ENCODE peak calls at places on chromosome 22, in seven cellular contexts. One of them, this sample, is unnamed.

GRCh38 chr22:48893288-48894063 is 934.2 kb downstream of the BRD1 start:
- DNase-seq in mammary epithelial cell: no peak
- DNase-seq in activated B cell treated with CpG ODN at 0.5 μM for 24 hours: no peak
- DNase-seq in astrocyte of the spinal cord: no peak
- DNase-seq in GM06990: no peak
- DNase-seq in psoas muscle: no peak
- DNase-seq in thoracic aorta: no peak
- DNase-seq in this sample: no peak

GRCh38 chr22:39432361-39432811 is 24.4 kb upstream of the MGAT3 start:
- DNase-seq in astrocyte of the spinal cord: no peak
- DNase-seq in psoas muscle: peak; percentile 4
- DNase-seq in thoracic aorta: no peak
- DNase-seq in GM06990: no peak
- DNase-seq in mammary epithelial cell: no peak
- DNase-seq in activated B cell treated with CpG ODN at 0.5 μM for 24 hours: no peak
- DNase-seq in this sample: no peak

GRCh38 chr22:21866821-21867527 is 471 bp downstream of the MAPK1 start:
- DNase-seq in thoracic aorta: no peak
- DNase-seq in psoas muscle: no peak
- DNase-seq in GM06990: peak; percentile 55
- DNase-seq in astrocyte of the spinal cord: no peak
- DNase-seq in activated B cell treated with CpG ODN at 0.5 μM for 24 hours: no peak
- DNase-seq in mammary epithelial cell: no peak
- DNase-seq in this sample: peak; percentile 27

GRCh38 chr22:44497218-44497903 is 672 bp downstream of the RTL6 start:
- DNase-seq in mammary epithelial cell: peak; percentile 3
- DNase-seq in psoas muscle: peak; percentile 43
- DNase-seq in astrocyte of the spinal cord: peak; percentile 29
- DNase-seq in thoracic aorta: no peak
- DNase-seq in GM06990: peak; percentile 18
- DNase-seq in activated B cell treated with CpG ODN at 0.5 μM for 24 hours: no peak
- DNase-seq in this sample: no peak

GRCh38 chr22:44392446-44392921 is 79.7 kb upstream of the SHISAL1 start:
- DNase-seq in thoracic aorta: no peak
- DNase-seq in GM06990: no peak
- DNase-seq in astrocyte of the spinal cord: no peak
- DNase-seq in mammary epithelial cell: peak; percentile 46
- DNase-seq in activated B cell treated with CpG ODN at 0.5 μM for 24 hours: no peak
- DNase-seq in psoas muscle: peak; percentile 8
- DNase-seq in this sample: no peak

GRCh38 chr22:30474683-30475424 is 3.0 kb upstream of the SEC14L3 start:
- DNase-seq in activated B cell treated with CpG ODN at 0.5 μM for 24 hours: no peak
- DNase-seq in mammary epithelial cell: peak; percentile 25
- DNase-seq in psoas muscle: no peak
- DNase-seq in GM06990: no peak
- DNase-seq in thoracic aorta: no peak
- DNase-seq in astrocyte of the spinal cord: no peak
- DNase-seq in this sample: no peak

GRCh38 chr22:48961705-48962104 is 866.0 kb downstream of the BRD1 start:
- DNase-seq in thoracic aorta: no peak
- DNase-seq in activated B cell treated with CpG ODN at 0.5 μM for 24 hours: no peak
- DNase-seq in GM06990: no peak
- DNase-seq in psoas muscle: no peak
- DNase-seq in astrocyte of the spinal cord: no peak
- DNase-seq in mammary epithelial cell: no peak
- DNase-seq in this sample: no peak

GRCh38 chr22:38699784-38700183 is 959 bp downstream of the JOSD1 start:
- DNase-seq in GM06990: no peak
- DNase-seq in mammary epithelial cell: peak; percentile 54
- DNase-seq in astrocyte of the spinal cord: peak; percentile 44
- DNase-seq in activated B cell treated with CpG ODN at 0.5 μM for 24 hours: no peak
- DNase-seq in psoas muscle: no peak
- DNase-seq in thoracic aorta: no peak
- DNase-seq in this sample: no peak

GRCh38 chr22:41517172-41518047 is 26.9 kb downstream of the POLR3H start:
- DNase-seq in activated B cell treated with CpG ODN at 0.5 μM for 24 hours: peak; percentile 41
- DNase-seq in thoracic aorta: peak; percentile 34
- DNase-seq in astrocyte of the spinal cord: peak; percentile 43
- DNase-seq in psoas muscle: peak; percentile 69
- DNase-seq in mammary epithelial cell: peak; percentile 78
- DNase-seq in GM06990: no peak
- DNase-seq in this sample: peak; percentile 70

GRCh38 chr22:44360686-44361381 is 48.1 kb upstream of the SHISAL1 start:
- DNase-seq in thoracic aorta: peak; percentile 53
- DNase-seq in mammary epithelial cell: peak; percentile 96
- DNase-seq in activated B cell treated with CpG ODN at 0.5 μM for 24 hours: no peak
- DNase-seq in GM06990: no peak
- DNase-seq in astrocyte of the spinal cord: peak; percentile 71
- DNase-seq in psoas muscle: peak; percentile 54
- DNase-seq in this sample: no peak

GRCh38 chr22:37484115-37485005 is 1.8 kb downstream of the MFNG start:
- DNase-seq in GM06990: peak; percentile 85
- DNase-seq in activated B cell treated with CpG ODN at 0.5 μM for 24 hours: peak; percentile 59
- DNase-seq in psoas muscle: peak; percentile 69
- DNase-seq in astrocyte of the spinal cord: no peak
- DNase-seq in thoracic aorta: no peak
- DNase-seq in mammary epithelial cell: no peak
- DNase-seq in this sample: no peak

GRCh38 chr22:49396817-49397216 is 430.9 kb downstream of the BRD1 start:
- DNase-seq in thoracic aorta: no peak
- DNase-seq in astrocyte of the spinal cord: no peak
- DNase-seq in GM06990: no peak
- DNase-seq in psoas muscle: no peak
- DNase-seq in activated B cell treated with CpG ODN at 0.5 μM for 24 hours: no peak
- DNase-seq in mammary epithelial cell: no peak
- DNase-seq in this sample: no peak

GRCh38 chr22:29205598-29206371 is at the start of gene EMID1:
- DNase-seq in mammary epithelial cell: no peak
- DNase-seq in astrocyte of the spinal cord: no peak
- DNase-seq in activated B cell treated with CpG ODN at 0.5 μM for 24 hours: no peak
- DNase-seq in psoas muscle: peak; percentile 37
- DNase-seq in GM06990: peak; percentile 67
- DNase-seq in thoracic aorta: no peak
- DNase-seq in this sample: peak; percentile 53

GRCh38 chr22:29071261-29072045 is 1.4 kb upstream of the KREMEN1 start:
- DNase-seq in psoas muscle: peak; percentile 49
- DNase-seq in activated B cell treated with CpG ODN at 0.5 μM for 24 hours: peak; percentile 30
- DNase-seq in astrocyte of the spinal cord: peak; percentile 14
- DNase-seq in thoracic aorta: no peak
- DNase-seq in mammary epithelial cell: peak; percentile 88
- DNase-seq in GM06990: peak; percentile 65
- DNase-seq in this sample: peak; percentile 39

GRCh38 chr22:30036656-30037055 is 43.6 kb upstream of the HORMAD2 start:
- DNase-seq in psoas muscle: no peak
- DNase-seq in mammary epithelial cell: no peak
- DNase-seq in astrocyte of the spinal cord: no peak
- DNase-seq in GM06990: no peak
- DNase-seq in activated B cell treated with CpG ODN at 0.5 μM for 24 hours: no peak
- DNase-seq in thoracic aorta: no peak
- DNase-seq in this sample: no peak

GRCh38 chr22:28670153-28670552 is 9.5 kb downstream of the TTC28 start:
- DNase-seq in activated B cell treated with CpG ODN at 0.5 μM for 24 hours: no peak
- DNase-seq in astrocyte of the spinal cord: no peak
- DNase-seq in GM06990: no peak
- DNase-seq in thoracic aorta: no peak
- DNase-seq in mammary epithelial cell: no peak
- DNase-seq in psoas muscle: no peak
- DNase-seq in this sample: no peak

GRCh38 chr22:39219071-39220050 is 25.4 kb downstream of the PDGFB start:
- DNase-seq in activated B cell treated with CpG ODN at 0.5 μM for 24 hours: peak; percentile 6
- DNase-seq in psoas muscle: no peak
- DNase-seq in thoracic aorta: no peak
- DNase-seq in mammary epithelial cell: no peak
- DNase-seq in astrocyte of the spinal cord: no peak
- DNase-seq in GM06990: no peak
- DNase-seq in this sample: no peak

GRCh38 chr22:17232406-17232805 is 13.2 kb upstream of the ADA2 start:
- DNase-seq in psoas muscle: no peak
- DNase-seq in astrocyte of the spinal cord: no peak
- DNase-seq in thoracic aorta: no peak
- DNase-seq in mammary epithelial cell: no peak
- DNase-seq in GM06990: no peak
- DNase-seq in activated B cell treated with CpG ODN at 0.5 μM for 24 hours: no peak
- DNase-seq in this sample: no peak

GRCh38 chr22:24421428-24421931 is 5.9 kb upstream of the ADORA2A start:
- DNase-seq in thoracic aorta: no peak
- DNase-seq in astrocyte of the spinal cord: no peak
- DNase-seq in activated B cell treated with CpG ODN at 0.5 μM for 24 hours: no peak
- DNase-seq in GM06990: no peak
- DNase-seq in mammary epithelial cell: no peak
- DNase-seq in psoas muscle: no peak
- DNase-seq in this sample: no peak

GRCh38 chr22:25081409-25081824 is 118.2 kb upstream of the CRYBB3 start:
- DNase-seq in activated B cell treated with CpG ODN at 0.5 μM for 24 hours: no peak
- DNase-seq in thoracic aorta: no peak
- DNase-seq in GM06990: no peak
- DNase-seq in mammary epithelial cell: peak; percentile 14
- DNase-seq in psoas muscle: no peak
- DNase-seq in astrocyte of the spinal cord: no peak
- DNase-seq in this sample: peak; percentile 21

GRCh38 chr22:20783844-20784723 is 10.2 kb downstream of the SERPIND1 start:
- DNase-seq in astrocyte of the spinal cord: peak; percentile 70
- DNase-seq in activated B cell treated with CpG ODN at 0.5 μM for 24 hours: no peak
- DNase-seq in thoracic aorta: no peak
- DNase-seq in mammary epithelial cell: peak; percentile 35
- DNase-seq in GM06990: peak; percentile 20
- DNase-seq in psoas muscle: no peak
- DNase-seq in this sample: no peak

GRCh38 chr22:44182591-44183588 is 2.2 kb downstream of the PARVG start:
- DNase-seq in activated B cell treated with CpG ODN at 0.5 μM for 24 hours: no peak
- DNase-seq in psoas muscle: peak; percentile 47
- DNase-seq in mammary epithelial cell: no peak
- DNase-seq in GM06990: peak; percentile 57
- DNase-seq in thoracic aorta: no peak
- DNase-seq in astrocyte of the spinal cord: no peak
- DNase-seq in this sample: no peak

GRCh38 chr22:33793464-33793863 is 126.8 kb downstream of the LARGE1 start:
- DNase-seq in astrocyte of the spinal cord: no peak
- DNase-seq in psoas muscle: no peak
- DNase-seq in thoracic aorta: no peak
- DNase-seq in GM06990: no peak
- DNase-seq in activated B cell treated with CpG ODN at 0.5 μM for 24 hours: no peak
- DNase-seq in mammary epithelial cell: no peak
- DNase-seq in this sample: no peak

GRCh38 chr22:25235547-25236290 is 16.3 kb downstream of the CRYBB2 start:
- DNase-seq in GM06990: peak; percentile 74
- DNase-seq in thoracic aorta: no peak
- DNase-seq in activated B cell treated with CpG ODN at 0.5 μM for 24 hours: peak; percentile 56
- DNase-seq in mammary epithelial cell: peak; percentile 67
- DNase-seq in psoas muscle: peak; percentile 67
- DNase-seq in astrocyte of the spinal cord: peak; percentile 67
- DNase-seq in this sample: peak; percentile 84

GRCh38 chr22:47659467-47660302 is 897.2 kb downstream of the TBC1D22A start:
- DNase-seq in GM06990: no peak
- DNase-seq in thoracic aorta: no peak
- DNase-seq in mammary epithelial cell: no peak
- DNase-seq in psoas muscle: no peak
- DNase-seq in astrocyte of the spinal cord: no peak
- DNase-seq in activated B cell treated with CpG ODN at 0.5 μM for 24 hours: no peak
- DNase-seq in this sample: no peak

GRCh38 chr22:29270475-29271271 is 2.6 kb downstream of the EWSR1 start:
- DNase-seq in mammary epithelial cell: peak; percentile 11
- DNase-seq in thoracic aorta: no peak
- DNase-seq in psoas muscle: no peak
- DNase-seq in astrocyte of the spinal cord: peak; percentile 9
- DNase-seq in GM06990: no peak
- DNase-seq in activated B cell treated with CpG ODN at 0.5 μM for 24 hours: no peak
- DNase-seq in this sample: no peak

DNA sequence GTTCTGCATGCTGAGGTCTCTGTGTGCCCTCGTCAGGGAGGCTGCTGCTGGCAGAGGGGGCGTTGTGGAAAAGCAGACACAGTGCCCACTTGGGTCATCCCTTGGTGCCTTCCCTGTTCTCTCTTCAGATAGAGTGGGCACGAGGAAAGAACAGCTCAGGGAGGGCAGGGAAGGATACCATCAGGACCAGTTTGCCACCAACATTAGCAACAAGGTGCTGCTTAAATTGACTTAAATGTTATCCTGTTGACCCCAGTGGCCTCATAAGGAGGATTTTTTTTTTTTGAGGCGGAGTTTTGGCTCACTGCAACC is 91.2 kb downstream of the BCR start:
- DNase-seq in astrocyte of the spinal cord: no peak
- DNase-seq in GM06990: no peak
- DNase-seq in thoracic aorta: no peak
- DNase-seq in activated B cell treated with CpG ODN at 0.5 μM for 24 hours: no peak
- DNase-seq in mammary epithelial cell: no peak
- DNase-seq in psoas muscle: no peak
- DNase-seq in this sample: no peak
- TF ChIP-seq CTCF in astrocyte of the spinal cord: no peak
- TF ChIP-seq CTCF in GM06990: no peak
- TF ChIP-seq CTCF in thoracic aorta: no peak
- TF ChIP-seq CTCF in activated B cell treated with CpG ODN at 0.5 μM for 24 hours: no peak
- TF ChIP-seq CTCF in mammary epithelial cell: no peak
- TF ChIP-seq CTCF in psoas muscle: no peak
- TF ChIP-seq CTCF in this sample: no peak

GRCh38 chr22:27612075-27612474 is 189.5 kb downstream of the MN1 start:
- DNase-seq in thoracic aorta: no peak
- DNase-seq in mammary epithelial cell: no peak
- DNase-seq in GM06990: no peak
- DNase-seq in astrocyte of the spinal cord: no peak
- DNase-seq in psoas muscle: no peak
- DNase-seq in activated B cell treated with CpG ODN at 0.5 μM for 24 hours: no peak
- DNase-seq in this sample: no peak
- TF ChIP-seq CTCF in thoracic aorta: no peak
- TF ChIP-seq CTCF in mammary epithelial cell: no peak
- TF ChIP-seq CTCF in GM06990: no peak
- TF ChIP-seq CTCF in astrocyte of the spinal cord: no peak
- TF ChIP-seq CTCF in psoas muscle: no peak
- TF ChIP-seq CTCF in activated B cell treated with CpG ODN at 0.5 μM for 24 hours: no peak
- TF ChIP-seq CTCF in this sample: no peak

GRCh38 chr22:46635756-46636155 is 15.6 kb downstream of the GRAMD4 start:
- DNase-seq in mammary epithelial cell: no peak
- DNase-seq in GM06990: no peak
- DNase-seq in astrocyte of the spinal cord: no peak
- DNase-seq in activated B cell treated with CpG ODN at 0.5 μM for 24 hours: no peak
- DNase-seq in thoracic aorta: no peak
- DNase-seq in psoas muscle: no peak
- DNase-seq in this sample: no peak
- TF ChIP-seq CTCF in mammary epithelial cell: peak; percentile 13
- TF ChIP-seq CTCF in GM06990: peak; percentile 5
- TF ChIP-seq CTCF in astrocyte of the spinal cord: peak; percentile 4
- TF ChIP-seq CTCF in activated B cell treated with CpG ODN at 0.5 μM for 24 hours: no peak
- TF ChIP-seq CTCF in thoracic aorta: no peak
- TF ChIP-seq CTCF in psoas muscle: no peak
- TF ChIP-seq CTCF in this sample: peak; percentile 38

GRCh38 chr22:31635638-31636306 is 26.2 kb downstream of the PISD start:
- DNase-seq in astrocyte of the spinal cord: no peak
- DNase-seq in GM06990: no peak
- DNase-seq in psoas muscle: no peak
- DNase-seq in mammary epithelial cell: no peak
- DNase-seq in thoracic aorta: no peak
- DNase-seq in activated B cell treated with CpG ODN at 0.5 μM for 24 hours: no peak
- DNase-seq in this sample: no peak

GRCh38 chr22:31637938-31638618 is 23.9 kb downstream of the PISD start:
- DNase-seq in psoas muscle: no peak
- DNase-seq in GM06990: peak; percentile 62
- DNase-seq in astrocyte of the spinal cord: no peak
- DNase-seq in thoracic aorta: no peak
- DNase-seq in mammary epithelial cell: no peak
- DNase-seq in activated B cell treated with CpG ODN at 0.5 μM for 24 hours: no peak
- DNase-seq in this sample: no peak

GRCh38 chr22:31639640-31640039 is 22.4 kb downstream of the PISD start:
- DNase-seq in thoracic aorta: no peak
- DNase-seq in mammary epithelial cell: peak; percentile 73
- DNase-seq in activated B cell treated with CpG ODN at 0.5 μM for 24 hours: no peak
- DNase-seq in astrocyte of the spinal cord: no peak
- DNase-seq in GM06990: no peak
- DNase-seq in psoas muscle: no peak
- DNase-seq in this sample: no peak

GRCh38 chr22:31637375-31637937 is 24.6 kb downstream of the PISD start:
- DNase-seq in thoracic aorta: no peak
- DNase-seq in psoas muscle: no peak
- DNase-seq in activated B cell treated with CpG ODN at 0.5 μM for 24 hours: no peak
- DNase-seq in mammary epithelial cell: no peak
- DNase-seq in GM06990: peak; percentile 69
- DNase-seq in astrocyte of the spinal cord: no peak
- DNase-seq in this sample: no peak
- TF ChIP-seq CTCF in thoracic aorta: no peak
- TF ChIP-seq CTCF in psoas muscle: no peak
- TF ChIP-seq CTCF in activated B cell treated with CpG ODN at 0.5 μM for 24 hours: no peak
- TF ChIP-seq CTCF in mammary epithelial cell: no peak
- TF ChIP-seq CTCF in GM06990: peak; percentile 30
- TF ChIP-seq CTCF in astrocyte of the spinal cord: no peak
- TF ChIP-seq CTCF in this sample: no peak